ENCODE peak calls at places on chromosomes 13 and 19, in nine cellular contexts. Q, F, B, X, H, T, I, J and K are unnamed samples.
A peak's percentile ranks its signal among the peaks of the same experiment; 100 is the strongest.

GRCh38 chr19:400976-401835 is 7.7 kb downstream of the C2CD4C start:
- DNase-seq in Q (no peak), F (peak; percentile 6), B (no peak), X (no peak), H (no peak), T (no peak), I (peak; percentile 36), J (no peak), K (no peak)

GRCh38 chr19:3253270-3253669 is 28.8 kb downstream of the CELF5 start:
- DNase-seq in Q (no peak), F (no peak), B (no peak), X (no peak), H (peak; percentile 12), T (no peak), I (no peak), J (peak; percentile 15), K (no peak)

GRCh38 chr13:94481966-94482365 is 2.5 kb upstream of the DCT start:
- DNase-seq in Q (no peak), F (no peak), B (no peak), X (no peak), H (peak; percentile 89), T (peak; percentile 49), I (no peak), J (no peak), K (no peak)

GRCh38 chr19:29809795-29810503 is 1.8 kb upstream of the CCNE1 start:
- DNase-seq in Q (no peak), F (no peak), B (no peak), X (no peak), H (no peak), T (no peak), I (peak; percentile 17), J (no peak), K (no peak)

GRCh38 chr13:32264407-32264806 is 50.8 kb downstream of the ZAR1L start:
- DNase-seq in Q (no peak), F (no peak), B (peak; percentile 27), X (no peak), H (peak; percentile 79), T (peak; percentile 7), I (no peak), J (no peak), K (no peak)

GRCh38 chr19:4201798-4202197 is 19.3 kb downstream of the ANKRD24 start:
- DNase-seq in Q (no peak), F (no peak), B (no peak), X (no peak), H (no peak), T (no peak), I (no peak), J (no peak), K (no peak)

GRCh38 chr19:43820098-43820860 is 6.8 kb upstream of the ZNF283 start:
- DNase-seq in Q (peak; percentile 19), F (no peak), B (no peak), X (no peak), H (peak; percentile 55), T (no peak), I (peak; percentile 60), J (no peak), K (no peak)

GRCh38 chr19:800360-801029 is 3.2 kb downstream of the PTBP1 start:
- DNase-seq in Q (no peak), F (peak; percentile 56), B (peak; percentile 61), X (no peak), H (peak; percentile 44), T (no peak), I (no peak), J (no peak), K (peak; percentile 68)

GRCh38 chr19:29712744-29713516 is 2.1 kb downstream of the C19orf12 start:
- DNase-seq in Q (no peak), F (no peak), B (no peak), X (no peak), H (no peak), T (no peak), I (no peak), J (no peak), K (no peak)

GRCh38 chr13:80227645-80228044 is 113.3 kb downstream of the SPRY2 start:
- DNase-seq in Q (no peak), F (no peak), B (no peak), X (no peak), H (no peak), T (no peak), I (no peak), J (no peak), K (no peak)

GRCh38 chr13:98338312-98338711 is 161.2 kb upstream of the RNF113B start:
- DNase-seq in Q (no peak), F (no peak), B (no peak), X (no peak), H (no peak), T (no peak), I (no peak), J (no peak), K (no peak)

GRCh38 chr13:49791753-49792549 is 531 bp downstream of the KPNA3 start:
- DNase-seq in Q (peak; percentile 55), F (peak; percentile 55), B (peak; percentile 58), X (no peak), H (peak; percentile 28), T (no peak), I (peak; percentile 71), J (peak; percentile 68), K (peak; percentile 76)

GRCh38 chr19:45863840-45864628 is at the start of gene FOXA3:
- DNase-seq in Q (peak; percentile 93), F (peak; percentile 87), B (peak; percentile 85), X (no peak), H (peak; percentile 38), T (no peak), I (no peak), J (peak; percentile 69), K (peak; percentile 90)

GRCh38 chr19:17766543-17767131 is 15.4 kb downstream of the FCHO1 start:
- DNase-seq in Q (no peak), F (peak; percentile 80), B (peak; percentile 94), X (no peak), H (peak; percentile 80), T (peak; percentile 60), I (peak; percentile 90), J (peak; percentile 88), K (peak; percentile 96)

GRCh38 chr13:98997051-98997730 is 19.3 kb upstream of the DOCK9 start:
- DNase-seq in Q (no peak), F (no peak), B (no peak), X (no peak), H (no peak), T (no peak), I (no peak), J (no peak), K (no peak)

DNA sequence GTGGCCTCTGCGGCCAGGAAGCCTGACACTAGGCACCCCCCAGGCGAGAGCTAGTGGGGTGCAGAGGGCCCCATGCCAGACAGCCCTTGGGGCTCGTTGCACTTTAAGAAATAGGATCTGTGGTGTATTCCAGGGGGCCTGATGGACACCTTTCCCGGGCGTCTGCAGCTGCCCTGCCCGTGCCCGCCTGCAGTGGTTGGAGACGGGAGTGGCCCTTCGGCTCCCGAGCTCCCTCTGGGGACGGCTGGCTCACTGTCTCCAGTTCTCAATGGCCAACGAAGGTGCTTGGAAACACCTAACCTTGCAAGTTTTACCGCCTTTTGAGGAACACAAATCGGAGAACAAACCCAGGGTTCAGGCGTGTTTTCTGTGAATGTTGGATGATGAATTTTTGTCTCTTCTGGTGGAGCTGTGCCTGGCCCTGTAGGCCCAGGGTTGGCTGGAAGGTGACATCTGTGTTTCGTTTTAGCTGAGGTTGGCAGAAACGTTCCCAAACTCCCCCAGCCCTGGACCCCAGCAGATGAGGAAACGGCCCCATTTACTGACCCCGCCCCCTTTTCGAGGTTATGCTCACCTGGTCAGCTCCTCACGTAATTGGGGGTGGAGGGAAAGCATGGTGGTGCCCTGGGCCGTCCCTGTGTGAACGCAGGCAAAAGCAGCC is 17.4 kb upstream of the NPAS1 start:
- DNase-seq in Q (no peak), F (no peak), B (peak; percentile 40), X (no peak), H (no peak), T (no peak), I (no peak), J (no peak), K (peak; percentile 66)
- TF ChIP-seq CTCF in Q (no peak), F (no peak), B (peak; percentile 34), X (no peak), H (no peak), T (no peak), I (no peak), J (no peak), K (no peak)

GRCh38 chr13:52847322-52847681 is 1.1 kb downstream of the PCDH8 start:
- DNase-seq in Q (no peak), F (no peak), B (no peak), X (no peak), H (no peak), T (no peak), I (no peak), J (no peak), K (no peak)

GRCh38 chr13:52846567-52847321 is 1.7 kb downstream of the PCDH8 start:
- DNase-seq in Q (peak; percentile 59), F (peak; percentile 56), B (peak; percentile 54), X (no peak), H (peak; percentile 28), T (no peak), I (peak; percentile 62), J (no peak), K (peak; percentile 67)

GRCh38 chr13:52845334-52845761 is 3.1 kb downstream of the PCDH8 start:
- DNase-seq in Q (peak; percentile 38), F (no peak), B (no peak), X (no peak), H (no peak), T (no peak), I (no peak), J (no peak), K (peak; percentile 27)

GRCh38 chr13:52847682-52848432 is 583 bp downstream of the PCDH8 start:
- DNase-seq in Q (peak; percentile 31), F (no peak), B (no peak), X (no peak), H (no peak), T (no peak), I (no peak), J (no peak), K (no peak)

GRCh38 chr13:52845766-52846566 is 2.5 kb downstream of the PCDH8 start:
- DNase-seq in Q (peak; percentile 73), F (no peak), B (peak; percentile 55), X (no peak), H (no peak), T (no peak), I (peak; percentile 47), J (no peak), K (peak; percentile 69)
- TF ChIP-seq CTCF in Q (peak; percentile 28), F (no peak), B (peak; percentile 32), X (no peak), H (no peak), T (peak; percentile 8), I (no peak), J (no peak), K (peak; percentile 12)

GRCh38 chr13:111119966-111120365 is 4.9 kb downstream of the ARHGEF7 start:
- DNase-seq in Q (no peak), F (no peak), B (no peak), X (no peak), H (no peak), T (no peak), I (no peak), J (no peak), K (no peak)
- TF ChIP-seq CTCF in Q (no peak), F (no peak), B (no peak), X (no peak), H (no peak), T (no peak), I (no peak), J (no peak), K (no peak)

DNA sequence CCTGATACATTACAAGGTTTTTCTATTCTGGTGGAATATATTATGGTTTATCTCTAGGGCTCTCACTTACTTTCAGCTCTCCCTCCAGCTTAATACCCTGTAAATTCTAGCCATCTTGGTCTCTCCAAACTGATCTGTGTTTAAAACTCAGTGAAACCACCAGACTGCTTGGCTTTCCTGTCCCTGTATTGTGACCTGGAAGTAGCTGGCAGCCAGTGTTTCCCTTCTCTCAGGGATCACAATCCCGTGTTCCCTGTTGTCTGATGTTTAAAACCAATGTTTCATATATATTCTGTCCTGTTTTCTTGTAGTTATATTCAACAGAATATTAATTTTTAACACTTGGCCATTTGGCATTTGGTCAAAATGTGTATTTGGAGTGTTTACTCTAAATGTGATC is 8.0 kb downstream of the AKAP11 start:
- DNase-seq in Q (no peak), F (no peak), B (no peak), X (no peak), H (no peak), T (no peak), I (no peak), J (no peak), K (no peak)
- TF ChIP-seq CTCF in Q (no peak), F (no peak), B (no peak), X (no peak), H (no peak), T (no peak), I (no peak), J (no peak), K (no peak)